ENCODE peak calls at places on chromosomes 11 and 22, in six cellular contexts. One of them, this sample, is unnamed.

GRCh38 chr11:2462092-2462985 is 17.5 kb downstream of the KCNQ1 start:
- DNase-seq in RWPE1: no peak
- DNase-seq in fibroblast of pulmonary artery: no peak
- DNase-seq in AG04450: no peak
- DNase-seq in AG10803: no peak
- DNase-seq in AG04449: no peak
- DNase-seq in this sample: no peak

GRCh38 chr11:73270089-73270854 is 1.9 kb upstream of the P2RY6 start:
- DNase-seq in RWPE1: no peak
- DNase-seq in fibroblast of pulmonary artery: no peak
- DNase-seq in AG04450: no peak
- DNase-seq in AG10803: no peak
- DNase-seq in AG04449: no peak
- DNase-seq in this sample: no peak

GRCh38 chr22:29129644-29130201 is 56.9 kb downstream of the KREMEN1 start:
- DNase-seq in RWPE1: no peak
- DNase-seq in fibroblast of pulmonary artery: no peak
- DNase-seq in AG04450: no peak
- DNase-seq in AG10803: no peak
- DNase-seq in AG04449: no peak
- DNase-seq in this sample: no peak

GRCh38 chr22:46892866-46893265 is 130.4 kb downstream of the TBC1D22A start:
- DNase-seq in RWPE1: no peak
- DNase-seq in fibroblast of pulmonary artery: no peak
- DNase-seq in AG04450: no peak
- DNase-seq in AG10803: no peak
- DNase-seq in AG04449: no peak
- DNase-seq in this sample: no peak

GRCh38 chr11:86015699-86016098 is 53.2 kb downstream of the PICALM start:
- DNase-seq in RWPE1: no peak
- DNase-seq in fibroblast of pulmonary artery: no peak
- DNase-seq in AG04450: no peak
- DNase-seq in AG10803: no peak
- DNase-seq in AG04449: no peak
- DNase-seq in this sample: no peak

GRCh38 chr11:96706761-96707160 is 316.9 kb downstream of the JRKL start:
- DNase-seq in RWPE1: no peak
- DNase-seq in fibroblast of pulmonary artery: no peak
- DNase-seq in AG04450: no peak
- DNase-seq in AG10803: no peak
- DNase-seq in AG04449: no peak
- DNase-seq in this sample: no peak

GRCh38 chr11:10388574-10388973 is 66.5 kb upstream of the AMPD3 start:
- DNase-seq in RWPE1: no peak
- DNase-seq in fibroblast of pulmonary artery: no peak
- DNase-seq in AG04450: no peak
- DNase-seq in AG10803: peak
- DNase-seq in AG04449: no peak
- DNase-seq in this sample: no peak

GRCh38 chr22:19986410-19987341 is 29.9 kb downstream of the ARVCF start:
- DNase-seq in RWPE1: peak
- DNase-seq in fibroblast of pulmonary artery: peak
- DNase-seq in AG04450: peak
- DNase-seq in AG10803: peak
- DNase-seq in AG04449: no peak
- DNase-seq in this sample: peak

GRCh38 chr22:39486951-39487825 is 14.9 kb upstream of the MIEF1 start:
- DNase-seq in RWPE1: no peak
- DNase-seq in fibroblast of pulmonary artery: no peak
- DNase-seq in AG04450: no peak
- DNase-seq in AG10803: no peak
- DNase-seq in AG04449: no peak
- DNase-seq in this sample: no peak

GRCh38 chr11:75072582-75072981 is 24.1 kb downstream of the OR2AT4 start:
- DNase-seq in RWPE1: no peak
- DNase-seq in fibroblast of pulmonary artery: no peak
- DNase-seq in AG04450: no peak
- DNase-seq in AG10803: no peak
- DNase-seq in AG04449: no peak
- DNase-seq in this sample: no peak

GRCh38 chr11:3642071-3642951 is 519 bp upstream of the ART5 start:
- DNase-seq in RWPE1: peak
- DNase-seq in fibroblast of pulmonary artery: peak
- DNase-seq in AG04450: peak
- DNase-seq in AG10803: peak
- DNase-seq in AG04449: no peak
- DNase-seq in this sample: peak

GRCh38 chr11:21514298-21514697 is 678.6 kb upstream of the ANO5 start:
- DNase-seq in RWPE1: no peak
- DNase-seq in fibroblast of pulmonary artery: no peak
- DNase-seq in AG04450: no peak
- DNase-seq in AG10803: no peak
- DNase-seq in AG04449: no peak
- DNase-seq in this sample: peak

GRCh38 chr11:102986815-102987214 is 31.3 kb upstream of the MMP13 start:
- DNase-seq in RWPE1: no peak
- DNase-seq in fibroblast of pulmonary artery: peak
- DNase-seq in AG04450: no peak
- DNase-seq in AG10803: peak
- DNase-seq in AG04449: no peak
- DNase-seq in this sample: no peak

GRCh38 chr22:25362215-25362882 is 142.9 kb downstream of the CRYBB2 start:
- DNase-seq in RWPE1: peak
- DNase-seq in fibroblast of pulmonary artery: peak
- DNase-seq in AG04450: no peak
- DNase-seq in AG10803: peak
- DNase-seq in AG04449: no peak
- DNase-seq in this sample: peak

GRCh38 chr11:30859709-30860108 is 273.6 kb upstream of the MPPED2 start:
- DNase-seq in RWPE1: no peak
- DNase-seq in fibroblast of pulmonary artery: no peak
- DNase-seq in AG04450: no peak
- DNase-seq in AG10803: peak
- DNase-seq in AG04449: no peak
- DNase-seq in this sample: no peak

GRCh38 chr11:30852091-30852490 is 265.9 kb upstream of the MPPED2 start:
- DNase-seq in RWPE1: no peak
- DNase-seq in fibroblast of pulmonary artery: no peak
- DNase-seq in AG04450: no peak
- DNase-seq in AG10803: no peak
- DNase-seq in AG04449: no peak
- DNase-seq in this sample: no peak

GRCh38 chr11:30852645-30853044 is 266.5 kb upstream of the MPPED2 start:
- DNase-seq in RWPE1: no peak
- DNase-seq in fibroblast of pulmonary artery: no peak
- DNase-seq in AG04450: no peak
- DNase-seq in AG10803: no peak
- DNase-seq in AG04449: no peak
- DNase-seq in this sample: no peak

GRCh38 chr11:30853470-30853869 is 267.3 kb upstream of the MPPED2 start:
- DNase-seq in RWPE1: no peak
- DNase-seq in fibroblast of pulmonary artery: no peak
- DNase-seq in AG04450: no peak
- DNase-seq in AG10803: no peak
- DNase-seq in AG04449: no peak
- DNase-seq in this sample: no peak

GRCh38 chr11:30855383-30856006 is 269.3 kb upstream of the MPPED2 start:
- DNase-seq in RWPE1: peak
- DNase-seq in fibroblast of pulmonary artery: peak
- DNase-seq in AG04450: no peak
- DNase-seq in AG10803: peak
- DNase-seq in AG04449: no peak
- DNase-seq in this sample: no peak
- TF ChIP-seq CTCF in RWPE1: peak
- TF ChIP-seq CTCF in fibroblast of pulmonary artery: peak
- TF ChIP-seq CTCF in AG04450: peak
- TF ChIP-seq CTCF in AG10803: peak
- TF ChIP-seq CTCF in AG04449: no peak
- TF ChIP-seq CTCF in this sample: no peak

DNA sequence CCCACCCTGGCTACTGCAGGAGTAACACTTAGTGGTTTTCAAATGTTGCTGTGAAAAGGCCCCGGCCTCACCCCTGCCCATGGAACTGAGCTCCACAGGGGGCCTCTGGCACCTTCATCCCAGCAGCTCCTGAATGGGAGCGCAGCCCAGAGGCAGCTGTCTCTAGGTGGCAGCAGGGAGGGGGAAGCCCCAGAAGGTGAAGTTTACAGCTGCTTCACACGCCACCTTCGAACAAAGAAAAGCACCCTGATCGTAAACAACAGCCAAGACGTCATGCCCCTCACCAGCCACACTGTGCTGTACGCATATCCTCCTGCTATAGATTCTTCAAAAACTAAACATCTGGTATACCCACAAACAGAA is 105.5 kb downstream of the CTTN start:
- DNase-seq in RWPE1: no peak
- DNase-seq in fibroblast of pulmonary artery: no peak
- DNase-seq in AG04450: no peak
- DNase-seq in AG10803: no peak
- DNase-seq in AG04449: no peak
- DNase-seq in this sample: no peak
- TF ChIP-seq CTCF in RWPE1: no peak
- TF ChIP-seq CTCF in fibroblast of pulmonary artery: no peak
- TF ChIP-seq CTCF in AG04450: peak
- TF ChIP-seq CTCF in AG10803: no peak
- TF ChIP-seq CTCF in AG04449: no peak
- TF ChIP-seq CTCF in this sample: no peak

GRCh38 chr11:115047631-115048030 is 369.3 kb downstream of the NXPE2 start:
- DNase-seq in RWPE1: no peak
- DNase-seq in fibroblast of pulmonary artery: no peak
- DNase-seq in AG04450: no peak
- DNase-seq in AG10803: no peak
- DNase-seq in AG04449: no peak
- DNase-seq in this sample: no peak

GRCh38 chr11:115042002-115042401 is 363.7 kb downstream of the NXPE2 start:
- DNase-seq in RWPE1: no peak
- DNase-seq in fibroblast of pulmonary artery: no peak
- DNase-seq in AG04450: no peak
- DNase-seq in AG10803: no peak
- DNase-seq in AG04449: no peak
- DNase-seq in this sample: no peak
- TF ChIP-seq CTCF in RWPE1: no peak
- TF ChIP-seq CTCF in fibroblast of pulmonary artery: no peak
- TF ChIP-seq CTCF in AG04450: no peak
- TF ChIP-seq CTCF in AG10803: no peak
- TF ChIP-seq CTCF in AG04449: no peak
- TF ChIP-seq CTCF in this sample: no peak

GRCh38 chr11:1052133-1053011 is 15.9 kb upstream of the MUC6 start:
- DNase-seq in RWPE1: no peak
- DNase-seq in fibroblast of pulmonary artery: no peak
- DNase-seq in AG04450: no peak
- DNase-seq in AG10803: no peak
- DNase-seq in AG04449: no peak
- DNase-seq in this sample: no peak

GRCh38 chr11:1055109-1055703 is 18.7 kb upstream of the MUC6 start:
- DNase-seq in RWPE1: no peak
- DNase-seq in fibroblast of pulmonary artery: no peak
- DNase-seq in AG04450: no peak
- DNase-seq in AG10803: no peak
- DNase-seq in AG04449: no peak
- DNase-seq in this sample: no peak

GRCh38 chr11:1053121-1053901 is 16.8 kb upstream of the MUC6 start:
- DNase-seq in RWPE1: no peak
- DNase-seq in fibroblast of pulmonary artery: peak
- DNase-seq in AG04450: no peak
- DNase-seq in AG10803: peak
- DNase-seq in AG04449: no peak
- DNase-seq in this sample: no peak

GRCh38 chr11:1055990-1056771 is 18.5 kb upstream of the MUC2 start:
- DNase-seq in RWPE1: no peak
- DNase-seq in fibroblast of pulmonary artery: no peak
- DNase-seq in AG04450: no peak
- DNase-seq in AG10803: no peak
- DNase-seq in AG04449: no peak
- DNase-seq in this sample: no peak

GRCh38 chr11:1054143-1055108 is 17.9 kb upstream of the MUC6 start:
- DNase-seq in RWPE1: no peak
- DNase-seq in fibroblast of pulmonary artery: no peak
- DNase-seq in AG04450: no peak
- DNase-seq in AG10803: peak
- DNase-seq in AG04449: no peak
- DNase-seq in this sample: no peak
- TF ChIP-seq CTCF in RWPE1: no peak
- TF ChIP-seq CTCF in fibroblast of pulmonary artery: no peak
- TF ChIP-seq CTCF in AG04450: no peak
- TF ChIP-seq CTCF in AG10803: no peak
- TF ChIP-seq CTCF in AG04449: no peak
- TF ChIP-seq CTCF in this sample: no peak